ENCODE peak calls at places on chromosomes 4 and X, in five cellular contexts. E is H9, D is mesenchymal stem cell, I is IMR-90, K is H1. V is an unnamed sample.

GRCh38 chr4:14452001-14452400 is 550.3 kb upstream of the CPEB2 start:
- DNase-seq in E (no peak), D (no peak), K (no peak), I (no peak), V (no peak)

GRCh38 chrX:118459494-118459893 is 36.1 kb upstream of the DOCK11 start:
- DNase-seq in D (peak; percentile 44), I (peak; percentile 47), E (no peak), K (no peak), V (peak; percentile 0)

GRCh38 chrX:145861818-145862217 is 44.2 kb downstream of the SLITRK2 start:
- DNase-seq in D (no peak), K (no peak), E (no peak), I (no peak), V (no peak)

GRCh38 chr4:125664091-125664767 is 349.5 kb downstream of the FAT4 start:
- DNase-seq in E (no peak), D (no peak), I (no peak), K (no peak), V (no peak)

GRCh38 chrX:75067931-75068330 is 88.2 kb downstream of the ABCB7 start:
- DNase-seq in I (peak; percentile 13), D (no peak), K (no peak), E (no peak), V (no peak)

GRCh38 chr4:77525538-77525937 is 80.1 kb upstream of the CXCL13 start:
- DNase-seq in E (no peak), D (no peak), I (no peak), K (no peak), V (no peak)

GRCh38 chrX:4844376-4844775 is 1130.9 kb upstream of the PRKX start:
- DNase-seq in D (no peak), K (no peak), E (no peak), I (no peak), V (no peak)

GRCh38 chrX:47186096-47186740 is 7.4 kb upstream of the UBA1 start:
- DNase-seq in D (no peak), I (no peak), E (no peak), K (no peak), V (no peak)

GRCh38 chr4:80115368-80116181 is 42.5 kb upstream of the ANTXR2 start:
- DNase-seq in D (no peak), E (no peak), K (no peak), I (no peak), V (no peak)

GRCh38 chrX:71107245-71107644 is 705 bp upstream of the CXorf65 start:
- DNase-seq in E (no peak), I (no peak), K (no peak), D (no peak), V (no peak)

GRCh38 chrX:71105638-71106037 is 902 bp downstream of the CXorf65 start:
- DNase-seq in E (no peak), K (no peak), I (no peak), D (no peak), V (no peak)

GRCh38 chrX:71103110-71103983 is 3.2 kb downstream of the CXorf65 start:
- DNase-seq in E (peak; percentile 56), K (peak; percentile 56), I (no peak), D (no peak), V (no peak)

GRCh38 chrX:71107762-71108360 is 1.3 kb upstream of the CXorf65 start:
- DNase-seq in K (no peak), D (peak; percentile 15), I (no peak), E (no peak), V (no peak)

DNA sequence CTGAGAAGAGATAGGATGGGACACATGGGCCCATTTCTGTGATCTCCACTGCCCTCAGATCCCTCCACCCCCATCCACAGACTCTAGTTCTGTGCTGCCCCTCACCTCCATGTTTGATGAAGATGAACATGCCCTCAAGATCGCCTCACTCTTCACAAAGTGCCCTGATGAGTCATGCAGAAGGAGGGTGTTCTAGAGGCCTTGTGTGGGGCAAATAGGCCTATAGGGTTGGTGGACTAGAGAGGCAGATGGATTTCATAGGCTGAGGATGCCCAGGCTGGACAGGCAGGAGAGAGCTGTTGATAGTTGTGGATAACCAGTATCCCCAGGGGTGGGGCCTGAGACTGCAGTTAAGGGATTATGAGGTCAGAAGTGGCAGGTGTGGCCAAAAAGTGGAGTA is at the start of gene CXorf65:
- DNase-seq in I (no peak), E (no peak), K (no peak), D (no peak), V (no peak)
- H4K91ac ChIP-seq in I (no peak within 1 kb of the TSS), E (no peak within 1 kb of the TSS), K (no peak within 1 kb of the TSS), D (no peak within 1 kb of the TSS), V (no peak within 1 kb of the TSS)

GRCh38 chr4:8101796-8102355 is 56.7 kb downstream of the ABLIM2 start:
- DNase-seq in K (no peak), D (no peak), E (no peak), I (no peak), V (no peak)

GRCh38 chr4:8103421-8103820 is 55.2 kb downstream of the ABLIM2 start:
- DNase-seq in E (no peak), D (no peak), K (no peak), I (no peak), V (no peak)

GRCh38 chr4:8101213-8101781 is 57.3 kb downstream of the ABLIM2 start:
- DNase-seq in K (no peak), E (no peak), D (no peak), I (no peak), V (no peak)

GRCh38 chr4:8103991-8104390 is 54.6 kb downstream of the ABLIM2 start:
- DNase-seq in D (no peak), I (no peak), K (no peak), E (no peak), V (no peak)

DNA sequence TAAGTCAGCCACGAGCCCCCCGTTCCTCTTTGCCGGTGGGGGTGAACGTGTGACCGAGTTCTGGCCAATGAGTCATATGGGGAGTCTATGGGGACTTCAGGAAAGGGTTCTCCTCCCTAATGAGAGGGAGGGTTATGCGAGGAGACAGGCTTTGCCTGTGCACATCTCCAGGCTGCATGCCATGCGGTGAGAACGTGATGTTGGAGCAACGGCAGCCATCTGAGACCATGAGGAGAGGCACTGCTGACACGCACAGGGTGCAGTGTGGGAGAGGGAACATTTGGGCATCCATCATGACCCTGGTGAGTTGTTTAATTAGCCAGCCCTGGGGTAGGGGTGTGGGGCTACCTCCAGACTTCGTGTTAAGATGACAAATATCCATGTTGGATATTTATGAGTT is 55.8 kb downstream of the ABLIM2 start:
- DNase-seq in I (no peak), E (no peak), K (no peak), D (no peak), V (no peak)
- H3K4me1 ChIP-seq in I (no peaks in the 10 kb centered on the region), E (peaks cover 2% of the 10 kb centered on the region), K (peaks cover 14% of the 10 kb centered on the region), D (peaks cover 5% of the 10 kb centered on the region), V (peaks cover 3% of the 10 kb centered on the region)

GRCh38 chrX:9349572-9350259 is 115.1 kb upstream of the TBL1X start:
- DNase-seq in K (no peak), E (no peak), I (peak; percentile 75), D (peak; percentile 18), V (no peak)
- H3K18ac ChIP-seq in K (no peak overlapping the region), E (no peak overlapping the region), I (peak overlapping the region; percentile 16), D (no peak overlapping the region), V (no peak overlapping the region)

DNA sequence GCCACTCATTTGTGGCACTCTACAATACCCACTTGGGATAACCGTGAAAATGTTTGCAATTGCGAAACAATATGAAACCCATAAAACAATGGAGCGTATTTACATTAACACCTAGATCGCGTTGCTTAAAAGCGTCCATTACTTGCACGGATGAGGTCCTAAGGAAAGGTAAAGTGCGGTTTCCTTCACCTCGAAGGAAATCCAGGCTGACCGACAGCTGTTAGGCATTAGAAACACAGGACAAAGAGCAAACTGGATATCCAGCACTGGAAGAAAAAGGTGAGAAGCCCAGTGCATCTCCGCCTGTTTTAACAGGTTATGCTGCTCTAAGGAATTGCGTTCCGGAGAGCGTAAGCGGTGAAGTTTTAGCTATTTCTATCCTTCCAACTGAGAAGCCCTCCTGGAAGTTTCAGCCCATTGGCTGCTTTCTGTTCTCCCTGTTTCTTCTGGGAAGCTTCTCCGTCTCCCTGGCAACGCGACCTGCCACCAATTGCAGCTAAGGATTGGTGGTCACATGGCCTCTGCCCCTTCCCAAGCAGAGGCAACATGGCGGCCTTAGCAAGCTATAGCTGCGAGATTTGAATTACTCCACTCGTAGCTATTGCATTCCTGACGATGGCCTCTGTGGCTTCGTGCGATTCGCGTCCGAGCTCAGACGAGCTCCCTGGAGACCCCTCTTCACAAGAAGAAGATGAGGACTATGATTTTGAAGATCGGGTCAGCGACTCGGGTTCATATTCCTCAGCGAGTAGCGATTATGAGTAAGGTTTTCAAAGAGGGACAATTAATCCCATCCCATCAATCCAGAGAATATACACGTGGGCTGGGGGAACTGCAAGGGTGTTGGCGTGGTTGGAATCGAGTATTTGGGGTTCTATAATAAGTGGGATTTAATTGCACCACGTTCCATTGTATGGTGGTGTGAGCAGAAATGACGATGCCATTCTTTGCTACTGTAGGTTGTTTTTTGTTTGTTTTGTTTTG is at the start of gene INTU:
- DNase-seq in D (peak; percentile 98), K (peak; percentile 91), E (peak; percentile 97), I (peak; percentile 97), V (peak; percentile 87)
- H4K91ac ChIP-seq in D (no peak within 1 kb of the TSS), K (no peak within 1 kb of the TSS), E (no peak within 1 kb of the TSS), I (peak within 1 kb of the TSS; percentile 59), V (no peak within 1 kb of the TSS)

GRCh38 chrX:40168183-40169015 is 70.6 kb upstream of the BCOR start:
- DNase-seq in I (no peak), K (peak; percentile 48), E (peak; percentile 31), D (no peak), V (no peak)

GRCh38 chrX:40166582-40166981 is 68.8 kb upstream of the BCOR start:
- DNase-seq in K (no peak), I (peak; percentile 42), E (peak; percentile 55), D (peak; percentile 56), V (no peak)

GRCh38 chrX:40169193-40170086 is 71.7 kb upstream of the BCOR start:
- DNase-seq in K (peak; percentile 73), I (peak; percentile 75), E (peak; percentile 91), D (peak; percentile 93), V (no peak)

GRCh38 chrX:40165861-40166260 is 68.1 kb upstream of the BCOR start:
- DNase-seq in D (no peak), E (no peak), I (no peak), K (no peak), V (no peak)

DNA sequence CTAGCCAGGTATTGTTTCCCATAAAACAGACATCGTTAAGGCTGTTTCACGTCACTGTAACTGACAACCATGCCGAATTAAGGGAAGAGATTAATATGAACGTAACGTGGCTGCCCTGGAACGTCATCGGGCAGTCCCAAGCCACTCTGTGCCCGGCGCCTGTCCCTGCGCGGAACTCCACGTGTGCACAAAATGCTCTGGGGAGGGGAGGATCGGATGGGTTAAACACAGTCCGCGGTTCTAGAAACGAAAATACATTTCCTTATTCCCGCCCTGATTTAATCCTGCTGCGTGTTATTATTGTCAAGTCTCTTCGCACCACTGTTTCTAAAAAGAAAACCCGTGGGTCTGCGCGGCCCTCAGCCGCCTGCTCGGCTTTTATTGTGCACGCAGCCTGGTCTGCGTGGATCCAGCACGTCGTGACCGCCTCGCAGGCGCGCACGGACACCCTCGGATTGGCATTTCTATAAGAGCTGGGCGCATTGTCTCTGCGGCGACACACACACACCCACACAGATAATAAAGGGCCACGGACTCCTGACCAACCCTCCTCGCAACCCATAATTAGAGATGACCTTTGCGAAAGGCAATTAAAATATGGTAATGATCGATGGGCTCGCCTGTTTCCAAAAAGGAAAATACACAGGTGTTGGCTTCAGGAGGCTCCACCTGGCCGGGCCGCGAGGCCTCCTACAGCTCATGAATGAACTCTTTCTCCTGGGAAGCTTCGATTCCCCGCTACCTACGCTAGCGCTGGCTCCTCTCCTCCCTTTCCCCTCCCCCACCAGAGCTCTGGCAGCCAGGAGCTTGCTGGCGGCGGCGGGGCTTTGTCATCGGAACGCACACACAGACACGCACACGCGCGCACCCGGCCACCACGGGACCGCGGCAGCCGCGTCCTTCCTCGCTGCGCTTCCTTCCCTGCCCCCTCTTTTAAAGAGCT is 69.8 kb upstream of the BCOR start:
- DNase-seq in K (peak; percentile 60), E (peak; percentile 84), I (no peak), D (peak; percentile 57), V (no peak)
- H3K4me1 ChIP-seq in K (peaks cover 3% of the 10 kb centered on the region), E (peaks cover 23% of the 10 kb centered on the region), I (no peaks in the 10 kb centered on the region), D (peaks cover 35% of the 10 kb centered on the region), V (peaks cover 6% of the 10 kb centered on the region)

GRCh38 chr4:24321151-24321550 is 263.2 kb downstream of the DHX15 start:
- DNase-seq in I (peak; percentile 65), D (no peak), E (no peak), K (no peak), V (no peak)
- H3K18ac ChIP-seq in I (no peak overlapping the region), D (no peak overlapping the region), E (no peak overlapping the region), K (peak overlapping the region; percentile 17), V (no peak overlapping the region)

V was measured in neuronal stem cell.